ENCODE peak calls at places on chromosome 19, in four cellular contexts. One of them, this sample, is unnamed. For H3K4me1, the result is how much of the 10 kb centered on the place peaks cover.

GRCh38 chr19:18059902-18060301 is 26.8 kb downstream of the IL12RB1 start:
- DNase-seq in sigmoid colon: no peak
- DNase-seq in A549: no peak
- DNase-seq in heart left ventricle: no peak
- DNase-seq in this sample: no peak

GRCh38 chr19:48569814-48570213 is 17.8 kb downstream of the SULT2B1 start:
- DNase-seq in sigmoid colon: no peak
- DNase-seq in A549: no peak
- DNase-seq in heart left ventricle: no peak
- DNase-seq in this sample: no peak

GRCh38 chr19:21569497-21569870 is 64.1 kb downstream of the ZNF429 start:
- DNase-seq in sigmoid colon: no peak
- DNase-seq in A549: no peak
- DNase-seq in heart left ventricle: no peak
- DNase-seq in this sample: no peak

GRCh38 chr19:480016-480855 is 16.1 kb upstream of the MADCAM1 start:
- DNase-seq in sigmoid colon: peak
- DNase-seq in A549: peak
- DNase-seq in heart left ventricle: peak
- DNase-seq in this sample: peak

GRCh38 chr19:17292301-17293074 is 10.7 kb downstream of the ABHD8 start:
- DNase-seq in sigmoid colon: peak
- DNase-seq in A549: peak
- DNase-seq in heart left ventricle: peak
- DNase-seq in this sample: peak

GRCh38 chr19:4115818-4116385 is 8.0 kb downstream of the MAP2K2 start:
- DNase-seq in sigmoid colon: no peak
- DNase-seq in A549: no peak
- DNase-seq in heart left ventricle: no peak
- DNase-seq in this sample: no peak

GRCh38 chr19:792361-792885 is 4.8 kb upstream of the PTBP1 start:
- DNase-seq in sigmoid colon: no peak
- DNase-seq in A549: no peak
- DNase-seq in heart left ventricle: peak
- DNase-seq in this sample: no peak

GRCh38 chr19:33193269-33193863 is 764 bp upstream of the LRP3 start:
- DNase-seq in sigmoid colon: no peak
- DNase-seq in A549: no peak
- DNase-seq in heart left ventricle: no peak
- DNase-seq in this sample: no peak

GRCh38 chr19:5165697-5166019 is 175.0 kb downstream of the PTPRS start:
- DNase-seq in sigmoid colon: no peak
- DNase-seq in A549: no peak
- DNase-seq in heart left ventricle: no peak
- DNase-seq in this sample: no peak

GRCh38 chr19:30001794-30002193 is 59.8 kb downstream of the URI1 start:
- DNase-seq in sigmoid colon: no peak
- DNase-seq in A549: peak
- DNase-seq in heart left ventricle: no peak
- DNase-seq in this sample: no peak

GRCh38 chr19:10238172-10238783 is 7.1 kb upstream of the S1PR2 start:
- DNase-seq in sigmoid colon: peak
- DNase-seq in A549: peak
- DNase-seq in heart left ventricle: peak
- DNase-seq in this sample: no peak

GRCh38 chr19:13277104-13277809 is 127.0 kb downstream of the IER2 start:
- DNase-seq in sigmoid colon: no peak
- DNase-seq in A549: peak
- DNase-seq in heart left ventricle: peak
- DNase-seq in this sample: peak

GRCh38 chr19:2806736-2807378 is 12.8 kb upstream of the ZNF554 start:
- DNase-seq in sigmoid colon: no peak
- DNase-seq in A549: no peak
- DNase-seq in heart left ventricle: peak
- DNase-seq in this sample: no peak

GRCh38 chr19:2332341-2333026 is 4.0 kb downstream of the SPPL2B start:
- DNase-seq in sigmoid colon: no peak
- DNase-seq in A549: no peak
- DNase-seq in heart left ventricle: no peak
- DNase-seq in this sample: peak

GRCh38 chr19:18435848-18436631 is 1.9 kb downstream of the ISYNA1 start:
- DNase-seq in sigmoid colon: no peak
- DNase-seq in A549: no peak
- DNase-seq in heart left ventricle: peak
- DNase-seq in this sample: peak

GRCh38 chr19:38722947-38723605 is 21.2 kb downstream of the CAPN12 start:
- DNase-seq in sigmoid colon: no peak
- DNase-seq in A549: no peak
- DNase-seq in heart left ventricle: no peak
- DNase-seq in this sample: no peak

GRCh38 chr19:47351545-47351944 is 2.4 kb downstream of the DHX34 start:
- DNase-seq in sigmoid colon: no peak
- DNase-seq in A549: peak
- DNase-seq in heart left ventricle: no peak
- DNase-seq in this sample: no peak

GRCh38 chr19:11479470-11480080 is 1.3 kb downstream of the ELAVL3 start:
- DNase-seq in sigmoid colon: no peak
- DNase-seq in A549: no peak
- DNase-seq in heart left ventricle: no peak
- DNase-seq in this sample: no peak

GRCh38 chr19:46388311-46389095 is 24.9 kb downstream of the CCDC8 start:
- DNase-seq in sigmoid colon: peak
- DNase-seq in A549: no peak
- DNase-seq in heart left ventricle: no peak
- DNase-seq in this sample: peak

GRCh38 chr19:44356383-44357111 is at the start of gene ZNF112:
- DNase-seq in sigmoid colon: peak
- DNase-seq in A549: peak
- DNase-seq in heart left ventricle: peak
- DNase-seq in this sample: peak

GRCh38 chr19:10876459-10877240 is 5.3 kb downstream of the CARM1 start:
- DNase-seq in sigmoid colon: no peak
- DNase-seq in A549: no peak
- DNase-seq in heart left ventricle: no peak
- DNase-seq in this sample: no peak

GRCh38 chr19:39941615-39942507 is 7.4 kb upstream of the FCGBP start:
- DNase-seq in sigmoid colon: no peak
- DNase-seq in A549: no peak
- DNase-seq in heart left ventricle: peak
- DNase-seq in this sample: no peak

GRCh38 chr19:6219147-6219525 is 60.6 kb downstream of the MLLT1 start:
- DNase-seq in sigmoid colon: no peak
- DNase-seq in A549: no peak
- DNase-seq in heart left ventricle: peak
- DNase-seq in this sample: no peak

GRCh38 chr19:2037676-2038255 is 13.3 kb downstream of the MKNK2 start:
- DNase-seq in sigmoid colon: peak
- DNase-seq in A549: no peak
- DNase-seq in heart left ventricle: no peak
- DNase-seq in this sample: peak

DNA sequence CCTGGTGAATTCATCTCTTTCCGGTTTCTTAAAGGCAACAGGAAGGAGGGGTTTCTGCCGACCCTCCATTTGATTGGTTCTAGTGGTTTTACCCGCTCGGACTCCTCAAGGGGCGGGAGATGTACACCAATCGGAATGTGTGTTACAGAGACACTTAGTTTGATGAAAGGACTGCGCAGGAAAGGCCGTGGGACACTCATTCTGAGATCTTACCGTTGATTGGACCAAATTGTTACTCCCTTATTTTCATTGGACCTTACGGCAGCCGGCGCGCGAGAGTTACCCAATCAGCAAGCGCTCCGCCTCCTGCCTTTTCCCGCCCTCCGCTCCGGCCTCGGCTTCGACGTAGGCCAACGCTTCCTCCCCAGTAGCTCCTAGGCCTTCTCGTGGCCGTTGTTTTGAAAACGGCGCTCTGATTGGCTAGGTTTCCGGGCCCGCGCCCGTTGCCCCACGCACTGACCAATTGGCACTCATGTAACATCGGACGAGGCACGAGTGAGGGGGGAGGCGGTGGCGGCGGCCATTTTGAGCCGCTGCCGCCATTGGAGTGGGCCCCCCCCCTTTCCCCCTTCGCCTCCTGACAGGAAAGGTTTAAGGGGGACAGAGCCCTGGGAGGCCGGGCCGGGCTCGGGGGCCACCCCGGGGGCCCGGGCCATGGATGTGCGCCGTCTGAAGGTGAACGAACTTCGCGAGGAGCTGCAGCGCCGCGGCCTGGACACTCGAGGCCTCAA is at the start of gene HNRNPUL1:
- DNase-seq in sigmoid colon: peak
- DNase-seq in A549: peak
- DNase-seq in heart left ventricle: peak
- DNase-seq in this sample: peak
- TF ChIP-seq CTCF in sigmoid colon: no peak
- TF ChIP-seq CTCF in A549: peak
- TF ChIP-seq CTCF in heart left ventricle: peak
- TF ChIP-seq CTCF in this sample: peak

GRCh38 chr19:55391702-55392615 is 6.2 kb downstream of the RPL28 start:
- DNase-seq in sigmoid colon: no peak
- DNase-seq in A549: no peak
- DNase-seq in heart left ventricle: no peak
- DNase-seq in this sample: no peak

GRCh38 chr19:55387736-55388497 is 2.2 kb downstream of the RPL28 start:
- DNase-seq in sigmoid colon: no peak
- DNase-seq in A549: no peak
- DNase-seq in heart left ventricle: no peak
- DNase-seq in this sample: no peak

GRCh38 chr19:55391191-55391670 is 5.5 kb downstream of the RPL28 start:
- DNase-seq in sigmoid colon: no peak
- DNase-seq in A549: no peak
- DNase-seq in heart left ventricle: no peak
- DNase-seq in this sample: no peak

GRCh38 chr19:55390461-55390880 is 4.7 kb downstream of the RPL28 start:
- DNase-seq in sigmoid colon: no peak
- DNase-seq in A549: no peak
- DNase-seq in heart left ventricle: no peak
- DNase-seq in this sample: no peak

GRCh38 chr19:55389386-55390317 is 3.9 kb downstream of the RPL28 start:
- DNase-seq in sigmoid colon: no peak
- DNase-seq in A549: no peak
- DNase-seq in heart left ventricle: no peak
- DNase-seq in this sample: no peak
- TF ChIP-seq POLR2A in sigmoid colon: no peak
- TF ChIP-seq POLR2A in A549: peak
- TF ChIP-seq POLR2A in heart left ventricle: no peak
- TF ChIP-seq POLR2A in this sample: no peak

GRCh38 chr19:49929121-49929610 is at the start of the genes ATF5 and NUP62:
- DNase-seq in sigmoid colon: peak
- DNase-seq in A549: peak
- DNase-seq in heart left ventricle: peak
- DNase-seq in this sample: peak
- H3K4me1 ChIP-seq in sigmoid colon: under half
- H3K4me1 ChIP-seq in A549: under half
- H3K4me1 ChIP-seq in heart left ventricle: under half
- H3K4me1 ChIP-seq in this sample: half or more

DNA sequence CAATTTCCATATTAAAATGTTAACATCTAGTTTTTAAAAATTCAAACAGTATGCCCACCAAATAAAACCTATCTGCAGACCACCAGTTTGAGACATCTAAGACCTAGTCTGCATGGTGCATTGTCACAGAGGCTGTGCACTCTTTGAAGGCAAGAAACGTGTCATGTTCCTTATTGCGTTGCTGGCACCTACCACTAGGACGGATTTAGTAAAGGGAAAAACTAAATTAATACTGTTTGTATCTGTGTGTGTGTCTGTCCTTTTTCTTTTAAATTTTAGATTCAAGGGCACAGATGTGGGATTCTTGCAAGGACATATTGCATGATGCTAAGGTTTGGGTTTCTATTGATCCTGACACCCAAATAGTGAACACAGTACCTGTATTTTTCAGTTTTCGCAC is 481.4 kb downstream of the UQCRFS1 start:
- DNase-seq in sigmoid colon: no peak
- DNase-seq in A549: no peak
- DNase-seq in heart left ventricle: no peak
- DNase-seq in this sample: no peak
- TF ChIP-seq CTCF in sigmoid colon: no peak
- TF ChIP-seq CTCF in A549: no peak
- TF ChIP-seq CTCF in heart left ventricle: no peak
- TF ChIP-seq CTCF in this sample: no peak

DNA sequence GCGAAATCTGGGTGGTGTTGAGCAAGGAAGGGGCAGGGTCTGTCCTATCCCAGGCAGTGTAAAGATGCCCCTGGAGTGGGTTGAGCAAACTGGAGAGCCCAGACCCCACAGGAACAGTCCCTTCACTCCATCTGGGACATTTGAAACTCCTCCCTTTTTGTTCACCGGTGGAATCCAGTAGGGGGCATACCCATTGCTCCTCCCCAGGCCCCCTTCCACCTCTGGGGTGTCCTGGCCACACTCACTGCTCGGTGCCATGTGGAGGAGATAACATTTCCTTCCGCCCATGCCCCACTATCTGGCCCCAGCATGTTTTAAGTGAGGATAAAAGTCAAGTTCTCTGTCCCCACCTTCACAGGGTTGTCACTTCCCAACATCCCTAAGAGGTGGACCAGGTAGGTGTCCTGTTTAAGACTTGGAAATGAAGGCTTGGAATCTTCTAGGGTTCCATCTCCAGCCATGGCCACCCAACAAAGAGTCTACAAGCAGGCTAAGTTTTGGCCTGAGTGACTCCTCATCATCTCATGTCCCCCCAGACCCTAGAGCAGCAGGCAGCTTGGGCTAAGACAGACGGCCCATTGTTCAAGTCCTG is 9.2 kb downstream of the ZNF526 start:
- DNase-seq in sigmoid colon: no peak
- DNase-seq in A549: no peak
- DNase-seq in heart left ventricle: no peak
- DNase-seq in this sample: no peak
- TF ChIP-seq POLR2A in sigmoid colon: no peak
- TF ChIP-seq POLR2A in A549: no peak
- TF ChIP-seq POLR2A in heart left ventricle: no peak
- TF ChIP-seq POLR2A in this sample: no peak

This sample was measured in spleen.